ENCODE peak calls at places on chromosomes 16 and 17, in seven cellular contexts. G is neural progenitor cell, D is HCT116, J is GM23338, E is PC-3, C is GM23248, W is MM.1S. O is an unnamed sample.

GRCh38 chr16:19660432-19660831 is 57.6 kb downstream of the KNOP1 start:
- DNase-seq in G (no peak), D (no peak), J (no peak), E (peak), C (no peak), W (no peak), O (no peak)

GRCh38 chr16:8850279-8850885 is 18.4 kb downstream of the CARHSP1 start:
- DNase-seq in G (no peak), D (no peak), J (no peak), E (peak), C (peak), W (no peak), O (no peak)

GRCh38 chr16:78648517-78648916 is 549.1 kb downstream of the WWOX start:
- DNase-seq in G (no peak), D (no peak), J (no peak), E (no peak), C (no peak), W (no peak), O (no peak)

GRCh38 chr17:66255112-66255511 is 25.9 kb upstream of the APOH start:
- DNase-seq in G (peak), D (peak), J (peak), E (peak), C (peak), W (peak), O (peak)

GRCh38 chr16:8474576-8474975 is 115.7 kb downstream of the TMEM114 start:
- DNase-seq in G (no peak), D (no peak), J (no peak), E (no peak), C (no peak), W (no peak), O (no peak)

GRCh38 chr16:64412578-64413280 is 709.1 kb downstream of the CDH11 start:
- DNase-seq in G (no peak), D (no peak), J (no peak), E (peak), C (peak), W (no peak), O (no peak)

GRCh38 chr17:70767102-70767701 is 597.9 kb downstream of the KCNJ2 start:
- DNase-seq in G (peak), D (peak), J (peak), E (peak), C (peak), W (peak), O (peak)

GRCh38 chr17:50778471-50778870 is 11.2 kb upstream of the ANKRD40CL start:
- DNase-seq in G (no peak), D (no peak), J (no peak), E (no peak), C (no peak), W (no peak), O (no peak)

GRCh38 chr17:63950940-63951907 is 19.1 kb upstream of the CD79B start:
- DNase-seq in G (no peak), D (peak), J (peak), E (peak), C (no peak), W (peak), O (peak)

GRCh38 chr16:80273635-80274538 is 266.9 kb upstream of the DYNLRB2 start:
- DNase-seq in G (no peak), D (no peak), J (no peak), E (no peak), C (peak), W (no peak), O (no peak)

GRCh38 chr16:89319628-89319882 is 102.1 kb downstream of the ZNF778 start:
- DNase-seq in G (no peak), D (no peak), J (no peak), E (no peak), C (no peak), W (no peak), O (no peak)

GRCh38 chr16:89319883-89320716 is 102.6 kb downstream of the ZNF778 start:
- DNase-seq in G (no peak), D (no peak), J (no peak), E (peak), C (peak), W (peak), O (peak)

GRCh38 chr16:89322381-89323119 is 105.0 kb downstream of the ZNF778 start:
- DNase-seq in G (peak), D (no peak), J (peak), E (peak), C (peak), W (no peak), O (peak)

GRCh38 chr16:89318871-89319627 is 101.5 kb downstream of the ZNF778 start:
- DNase-seq in G (no peak), D (no peak), J (no peak), E (no peak), C (no peak), W (no peak), O (no peak)

GRCh38 chr16:89320717-89321501 is 103.4 kb downstream of the ZNF778 start:
- DNase-seq in G (peak), D (no peak), J (peak), E (peak), C (peak), W (no peak), O (peak)
- H3K4me3 ChIP-seq in G (no peak), D (peak), J (no peak), E (peak), C (peak), W (peak), O (no peak)

GRCh38 chr16:85514601-85515318 is 98.4 kb upstream of the GSE1 start:
- DNase-seq in G (peak), D (peak), J (peak), E (peak), C (peak), W (no peak), O (peak)
- TF ChIP-seq EZH2 in G (no peak), D (no peak), J (no peak), E (no peak), C (no peak), W (no peak), O (no peak)

GRCh38 chr16:28202147-28202746 is 9.5 kb downstream of the XPO6 start:
- DNase-seq in G (no peak), D (no peak), J (peak), E (no peak), C (no peak), W (no peak), O (no peak)
- TF ChIP-seq EZH2phosphoT487 in G (no peak), D (no peak), J (no peak), E (no peak), C (no peak), W (no peak), O (no peak)

GRCh38 chr16:3026609-3027487 is 3.0 kb downstream of the THOC6 start:
- DNase-seq in G (no peak), D (no peak), J (no peak), E (no peak), C (no peak), W (no peak), O (peak)
- H3K4me3 ChIP-seq in G (no peak), D (no peak), J (no peak), E (no peak), C (no peak), W (no peak), O (no peak)